ENCODE peak calls at places on chromosomes 13 and 19, in nine cellular contexts. U, N, O, V, X, H, Q, Z and C are unnamed samples.

GRCh38 chr13:40583738-40584137 is 82.7 kb downstream of the FOXO1 start:
- DNase-seq in U (no peak), N (no peak), O (no peak), V (no peak), X (no peak), H (no peak), Q (no peak), Z (no peak), C (no peak)

GRCh38 chr13:107712145-107712544 is 503.2 kb downstream of the LIG4 start:
- DNase-seq in U (no peak), N (no peak), O (no peak), V (no peak), X (no peak), H (no peak), Q (no peak), Z (no peak), C (no peak)

GRCh38 chr19:12090807-12091206 is 26.3 kb downstream of the ZNF844 start:
- DNase-seq in U (peak), N (no peak), O (peak), V (peak), X (peak), H (no peak), Q (no peak), Z (peak), C (peak)

GRCh38 chr13:110017379-110017778 is 231.0 kb upstream of the IRS2 start:
- DNase-seq in U (no peak), N (peak), O (peak), V (no peak), X (no peak), H (no peak), Q (peak), Z (no peak), C (no peak)

GRCh38 chr19:1752009-1752756 is 1.1 kb upstream of the ONECUT3 start:
- DNase-seq in U (no peak), N (no peak), O (no peak), V (no peak), X (no peak), H (no peak), Q (no peak), Z (no peak), C (no peak)

GRCh38 chr19:50837300-50837699 is 3.9 kb upstream of the KLK15 start:
- DNase-seq in U (no peak), N (no peak), O (no peak), V (no peak), X (no peak), H (no peak), Q (no peak), Z (no peak), C (no peak)

GRCh38 chr19:52176574-52176973 is 5.2 kb upstream of the ZNF836 start:
- DNase-seq in U (no peak), N (no peak), O (no peak), V (no peak), X (no peak), H (no peak), Q (no peak), Z (no peak), C (no peak)

GRCh38 chr13:52707375-52707774 is 32.2 kb downstream of the CNMD start:
- DNase-seq in U (no peak), N (no peak), O (no peak), V (no peak), X (no peak), H (no peak), Q (no peak), Z (no peak), C (no peak)

GRCh38 chr13:44142911-44143665 is 230.5 kb upstream of the SERP2 start:
- DNase-seq in U (no peak), N (no peak), O (no peak), V (no peak), X (no peak), H (no peak), Q (peak), Z (no peak), C (no peak)

GRCh38 chr19:3979289-3979673 is 6.0 kb downstream of the EEF2 start:
- DNase-seq in U (no peak), N (no peak), O (no peak), V (no peak), X (no peak), H (no peak), Q (no peak), Z (no peak), C (no peak)

GRCh38 chr19:31301306-31301980 is 47.8 kb downstream of the TSHZ3 start:
- DNase-seq in U (no peak), N (no peak), O (no peak), V (no peak), X (no peak), H (no peak), Q (no peak), Z (no peak), C (no peak)